ENCODE peak calls at places on chromosomes 1 and 21, in five cellular contexts. Z is fibroblast of lung, D is DND-41, H is heart left ventricle, C is heart right ventricle. O is an unnamed sample. For H3K9me3 and H3K36me3, the result is how much of the 10 kb centered on the place peaks cover.

GRCh38 chr1:200457810-200458209 is 48.0 kb upstream of the ZNF281 start:
- DNase-seq in Z (no peak), D (no peak), H (no peak), C (no peak), O (no peak)

GRCh38 chr1:30319765-30320580 is 403.4 kb downstream of the MATN1 start:
- DNase-seq in Z (no peak), D (no peak), H (no peak), C (no peak), O (no peak)

GRCh38 chr1:183783896-183784637 is 20.9 kb upstream of the RGL1 start:
- DNase-seq in Z (peak), D (no peak), H (peak), C (peak), O (no peak)

GRCh38 chr21:41764558-41765392 is 2.1 kb downstream of the RIPK4 start:
- DNase-seq in Z (no peak), D (peak), H (no peak), C (no peak), O (no peak)

GRCh38 chr1:84027368-84027767 is 28.4 kb upstream of the TTLL7 start:
- DNase-seq in Z (no peak), D (no peak), H (no peak), C (no peak), O (no peak)

GRCh38 chr1:47568763-47569162 is 130.9 kb downstream of the FOXD2 start:
- DNase-seq in Z (no peak), D (no peak), H (no peak), C (no peak), O (peak)

GRCh38 chr1:115227683-115228082 is 110.4 kb downstream of the NGF start:
- DNase-seq in Z (peak), D (no peak), H (no peak), C (no peak), O (no peak)

GRCh38 chr21:45981154-45981606 is 390 bp upstream of the COL6A1 start:
- DNase-seq in Z (peak), D (peak), H (peak), C (peak), O (peak)

GRCh38 chr1:2826736-2827292 is 25.3 kb upstream of the TTC34 start:
- DNase-seq in Z (no peak), D (no peak), H (no peak), C (no peak), O (no peak)
- H3K9me3 ChIP-seq in Z (under half), D (under half), H (under half), C (under half), O (under half)

GRCh38 chr1:37797750-37798345 is 4.2 kb downstream of the MANEAL start:
- DNase-seq in Z (peak), D (no peak), H (no peak), C (no peak), O (no peak)

GRCh38 chr1:37807555-37808368 is at the start of the genes C1orf122 and YRDC:
- DNase-seq in Z (peak), D (peak), H (peak), C (peak), O (peak)

GRCh38 chr1:37807220-37807554 is 403 bp upstream of the C1orf122 start:
- DNase-seq in Z (no peak), D (no peak), H (no peak), C (peak), O (peak)

DNA sequence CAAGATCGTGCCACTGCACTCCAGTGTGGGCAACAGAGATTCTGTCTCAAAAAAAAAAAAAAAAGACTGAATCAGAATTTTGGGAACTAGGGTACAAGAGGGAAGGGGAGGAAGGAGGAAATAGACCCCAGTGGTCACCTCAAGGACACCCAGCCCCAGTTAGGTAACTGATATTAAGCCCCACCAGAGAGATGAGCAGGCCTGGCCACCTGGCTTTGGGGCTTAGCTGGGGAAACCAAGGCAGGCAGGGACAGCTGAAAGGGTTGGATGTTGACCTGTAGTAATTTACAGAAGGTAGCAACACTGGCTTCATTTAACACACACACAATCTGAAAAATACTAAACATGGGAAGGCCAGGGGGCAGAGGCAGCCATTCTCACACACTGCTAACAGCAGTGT is 5.2 kb upstream of the C1orf122 start:
- DNase-seq in Z (no peak), D (no peak), H (no peak), C (no peak), O (no peak)
- H3K36me3 ChIP-seq in Z (under half), D (half or more), H (under half), C (under half), O (half or more)

GRCh38 chr1:97004743-97005142 is 283.2 kb downstream of the PTBP2 start:
- DNase-seq in Z (no peak), D (no peak), H (no peak), C (no peak), O (no peak)
- H3K9me3 ChIP-seq in Z (under half), D (under half), H (under half), C (under half), O (under half)

GRCh38 chr1:205619376-205619775 is 12.4 kb downstream of the ELK4 start:
- DNase-seq in Z (no peak), D (no peak), H (no peak), C (no peak), O (no peak)
- H3K36me3 ChIP-seq in Z (under half), D (half or more), H (under half), C (under half), O (half or more)

GRCh38 chr21:23542097-23542496 is 2065.2 kb downstream of the MRPL39 start:
- DNase-seq in Z (no peak), D (no peak), H (no peak), C (no peak), O (no peak)
- H3K9me3 ChIP-seq in Z (under half), D (under half), H (under half), C (under half), O (under half)

GRCh38 chr1:28482702-28483101 is 23.1 kb upstream of the RCC1 start:
- DNase-seq in Z (no peak), D (no peak), H (no peak), C (no peak), O (no peak)
- H3K36me3 ChIP-seq in Z (under half), D (half or more), H (under half), C (under half), O (half or more)

O was measured in SJCRH30.